ENCODE peak calls at places on chromosomes 16 and 17, in seven cellular contexts. L is cardiac muscle cell, Z is ascending aorta, X is suprapubic skin, O is upper lobe of left lung, B is colonic mucosa, T is uterus. R is an unnamed sample. For H3K4me1 and H3K9me3, the result is how much of the 10 kb centered on the place peaks cover.

GRCh38 chr17:36019423-36019822 is 1.7 kb upstream of the CCL23 start:
- DNase-seq in Z (no peak), X (no peak), O (no peak), B (no peak), L (no peak), T (no peak), R (no peak)

GRCh38 chr17:3657874-3658783 is 10.2 kb downstream of the TAX1BP3 start:
- DNase-seq in B (no peak), L (no peak), T (no peak), Z (no peak), O (no peak), X (no peak), R (no peak)

GRCh38 chr17:28394717-28395116 is 11.3 kb downstream of the SLC46A1 start:
- DNase-seq in Z (no peak), X (no peak), B (no peak), O (no peak), L (peak), T (no peak), R (no peak)

GRCh38 chr17:77371117-77371887 is 230.5 kb downstream of the SEC14L1 start:
- DNase-seq in T (no peak), Z (no peak), O (no peak), X (no peak), B (no peak), L (peak), R (peak)

GRCh38 chr16:54193656-54194007 is 93.0 kb downstream of the IRX3 start:
- DNase-seq in T (peak), Z (no peak), B (peak), X (peak), L (peak), O (peak), R (peak)

GRCh38 chr16:4362476-4363250 is 9.0 kb upstream of the VASN start:
- DNase-seq in L (no peak), Z (no peak), X (no peak), B (no peak), T (no peak), O (no peak), R (no peak)

GRCh38 chr16:31141489-31142108 is 6.1 kb upstream of the PRSS8 start:
- DNase-seq in Z (peak), B (peak), T (peak), L (no peak), X (no peak), O (peak), R (peak)

GRCh38 chr16:27273670-27274522 is 5.3 kb upstream of the NSMCE1 start:
- DNase-seq in O (no peak), X (no peak), Z (no peak), T (no peak), B (peak), L (no peak), R (no peak)

GRCh38 chr17:60560860-60561257 is 34.8 kb upstream of the APPBP2 start:
- DNase-seq in L (no peak), B (no peak), Z (no peak), X (no peak), O (no peak), T (no peak), R (no peak)

GRCh38 chr17:9343513-9343912 is 232.1 kb downstream of the STX8 start:
- DNase-seq in O (no peak), X (no peak), T (peak), L (peak), Z (no peak), B (no peak), R (no peak)

GRCh38 chr17:3755335-3756030 is 31.8 kb downstream of the HASPIN start:
- DNase-seq in L (no peak), T (no peak), Z (no peak), B (no peak), O (no peak), X (no peak), R (no peak)

GRCh38 chr17:17120294-17120693 is 78.0 kb downstream of the MPRIP start:
- DNase-seq in O (no peak), T (no peak), B (no peak), L (no peak), Z (no peak), X (no peak), R (peak)

GRCh38 chr17:66677201-66677981 is 157.5 kb upstream of the CACNG5 start:
- DNase-seq in B (no peak), X (no peak), T (no peak), O (no peak), Z (no peak), L (peak), R (no peak)

GRCh38 chr16:69476920-69477418 is 52.5 kb downstream of the CYB5B start:
- DNase-seq in L (peak), X (no peak), B (no peak), Z (no peak), O (no peak), T (no peak), R (no peak)

GRCh38 chr16:72508196-72508595 is 336.2 kb upstream of the PMFBP1 start:
- DNase-seq in X (no peak), L (no peak), B (no peak), T (no peak), Z (no peak), O (no peak), R (no peak)

GRCh38 chr17:82740906-82741759 is 5.7 kb downstream of the FN3K start:
- DNase-seq in Z (no peak), X (no peak), L (no peak), B (no peak), T (no peak), O (no peak), R (no peak)

GRCh38 chr17:66829386-66829864 is 5.5 kb upstream of the CACNG5 start:
- DNase-seq in T (peak), X (no peak), O (peak), B (peak), Z (no peak), L (peak), R (peak)

GRCh38 chr17:74840500-74840899 is 19.2 kb downstream of the GRIN2C start:
- DNase-seq in T (no peak), O (no peak), X (no peak), B (no peak), Z (no peak), L (no peak), R (no peak)

GRCh38 chr17:82246365-82247174 is 17.7 kb downstream of the SLC16A3 start:
- DNase-seq in X (no peak), O (no peak), T (peak), B (no peak), Z (no peak), L (peak), R (peak)

GRCh38 chr16:87203060-87203656 is 114.0 kb downstream of the C16orf95 start:
- DNase-seq in Z (no peak), X (no peak), B (peak), O (peak), L (peak), T (peak), R (peak)

GRCh38 chr16:5918553-5919127 is 821.0 kb upstream of the EEF2KMT start:
- DNase-seq in T (no peak), X (no peak), Z (no peak), L (no peak), O (no peak), B (peak), R (no peak)

GRCh38 chr17:4604111-4604644 is 19.8 kb downstream of the SMTNL2 start:
- DNase-seq in O (peak), Z (no peak), B (no peak), T (peak), L (peak), X (no peak), R (peak)

GRCh38 chr17:76462556-76463290 is 4.7 kb upstream of the AANAT start:
- DNase-seq in O (no peak), X (no peak), B (no peak), T (no peak), L (peak), Z (no peak), R (no peak)

GRCh38 chr17:33140413-33141099 is 148.9 kb downstream of the SPACA3 start:
- DNase-seq in L (no peak), B (no peak), T (no peak), Z (no peak), X (no peak), O (no peak), R (no peak)

GRCh38 chr16:74570412-74571301 is 36.3 kb downstream of the GLG1 start:
- DNase-seq in X (no peak), L (no peak), O (no peak), Z (no peak), T (no peak), B (no peak), R (no peak)

GRCh38 chr16:74567901-74568300 is 39.0 kb downstream of the GLG1 start:
- DNase-seq in B (no peak), L (no peak), X (no peak), T (no peak), O (no peak), Z (no peak), R (no peak)

GRCh38 chr16:74573622-74574021 is 33.3 kb downstream of the GLG1 start:
- DNase-seq in O (no peak), L (no peak), B (no peak), T (no peak), X (no peak), Z (no peak), R (no peak)

GRCh38 chr16:74565378-74565777 is 41.5 kb downstream of the GLG1 start:
- DNase-seq in L (no peak), O (no peak), B (no peak), X (no peak), T (no peak), Z (no peak), R (no peak)

DNA sequence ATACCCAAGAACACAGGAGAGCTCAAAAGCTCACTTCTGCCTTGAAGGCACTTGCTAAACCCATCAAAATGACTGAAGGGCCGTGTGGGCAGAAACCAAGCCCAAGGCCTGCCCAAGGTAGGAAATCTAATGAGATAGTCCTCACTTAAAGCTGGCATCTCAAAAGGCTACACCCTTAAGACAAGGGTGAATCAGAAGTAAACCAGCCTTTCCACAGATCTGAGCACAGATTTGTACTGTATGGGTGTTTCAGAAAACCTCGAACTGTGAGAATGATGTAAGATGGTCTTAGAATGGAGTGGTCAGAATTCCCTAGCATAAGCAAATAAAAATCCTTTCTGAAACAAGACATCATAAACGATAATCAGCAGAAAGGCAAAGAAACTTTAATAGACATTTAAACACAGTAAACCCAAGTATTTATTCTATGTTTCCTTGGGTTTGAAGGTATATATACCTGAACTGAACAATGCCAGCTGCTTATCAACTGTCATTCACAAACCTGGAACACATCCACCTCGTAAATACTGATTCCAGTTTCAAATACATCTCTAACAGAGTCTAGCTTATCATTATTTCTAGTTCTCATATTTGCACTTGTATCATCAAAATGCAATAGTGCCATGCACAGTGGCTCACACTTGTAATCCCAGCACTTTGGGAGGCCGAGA is 37.8 kb downstream of the GLG1 start:
- DNase-seq in B (no peak), Z (no peak), X (no peak), L (peak), T (no peak), O (no peak), R (no peak)
- H3K27ac ChIP-seq in B (no peak), Z (no peak), X (no peak), L (no peak), T (no peak), O (no peak), R (no peak)

GRCh38 chr16:79083879-79084278 is 516.7 kb downstream of the MAF start:
- DNase-seq in Z (no peak), B (no peak), T (no peak), L (no peak), O (no peak), X (no peak), R (no peak)
- H3K4me1 ChIP-seq in Z (under half), B (under half), T (under half), L (under half), O (under half), X (under half), R (under half)

DNA sequence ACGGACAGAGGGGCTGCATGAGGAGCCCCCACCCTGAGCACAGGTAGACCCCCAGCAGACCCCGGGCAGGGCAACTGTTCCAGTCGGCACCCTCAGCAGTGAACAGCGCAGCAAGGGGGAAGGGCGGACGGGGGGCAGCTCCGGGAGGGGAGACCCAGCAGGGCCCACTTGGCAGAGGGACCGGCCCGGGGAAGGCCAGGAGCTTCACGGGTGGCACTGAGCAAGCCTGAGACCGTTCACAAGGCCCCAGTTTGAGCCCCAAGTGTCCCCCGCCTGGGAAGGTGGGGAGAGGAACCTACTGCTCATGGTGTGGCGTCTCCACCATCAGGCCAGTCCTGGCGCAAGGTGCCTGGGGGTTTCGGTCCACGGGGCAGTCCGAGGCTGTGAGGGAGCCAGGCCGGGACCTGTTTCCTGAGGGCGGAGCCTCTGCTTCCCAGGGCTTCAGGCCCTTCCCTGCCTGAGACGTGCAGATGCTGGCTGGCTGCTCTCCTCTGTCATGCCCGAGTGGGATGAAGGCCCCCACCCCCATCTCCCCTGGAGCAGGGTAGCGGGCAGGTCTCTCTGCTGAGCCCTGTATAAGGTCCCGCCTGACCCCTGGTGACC is 54.4 kb upstream of the GNG13 start:
- DNase-seq in T (no peak), B (no peak), L (no peak), X (no peak), Z (no peak), O (no peak), R (peak)
- H3K9me3 ChIP-seq in T (under half), B (under half), L (under half), X (under half), Z (under half), O (under half), R (under half)

GRCh38 chr16:68296291-68296690 is 14.5 kb downstream of the SLC7A6OS start:
- DNase-seq in T (no peak), O (no peak), B (no peak), L (no peak), X (no peak), Z (no peak), R (no peak)
- H3K27ac ChIP-seq in T (no peak), O (no peak), B (no peak), L (no peak), X (no peak), Z (no peak), R (peak)

GRCh38 chr16:49588061-49588460 is 214.5 kb downstream of the C16orf78 start:
- DNase-seq in B (no peak), L (no peak), X (peak), O (peak), T (no peak), Z (no peak), R (no peak)
- H3K4me1 ChIP-seq in B (under half), L (under half), X (under half), O (under half), T (under half), Z (under half), R (under half)

DNA sequence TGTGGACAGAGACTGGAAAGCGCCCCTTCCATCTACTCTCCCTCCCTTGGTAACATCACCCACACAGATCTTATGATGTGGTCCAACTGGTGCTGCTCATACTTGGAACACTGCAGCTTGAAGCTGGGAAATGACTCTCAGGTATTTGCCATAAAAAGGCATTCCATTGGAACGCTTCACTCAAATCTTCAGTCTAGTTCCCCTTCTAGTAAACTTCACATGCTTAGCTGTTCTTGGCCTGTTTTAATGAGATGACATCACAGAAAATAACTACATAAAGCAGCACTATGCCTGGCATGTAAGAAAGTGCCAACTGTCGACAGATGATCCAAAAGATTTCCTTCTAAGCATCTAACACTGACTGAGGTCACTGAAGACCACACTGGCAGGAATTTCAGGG is 9.3 kb downstream of the ZNF263 start:
- DNase-seq in T (no peak), X (no peak), L (no peak), Z (no peak), O (no peak), B (no peak), R (no peak)
- H3K9me3 ChIP-seq in T (under half), X (half or more), L (under half), Z (half or more), O (half or more), B (under half), R (half or more)

DNA sequence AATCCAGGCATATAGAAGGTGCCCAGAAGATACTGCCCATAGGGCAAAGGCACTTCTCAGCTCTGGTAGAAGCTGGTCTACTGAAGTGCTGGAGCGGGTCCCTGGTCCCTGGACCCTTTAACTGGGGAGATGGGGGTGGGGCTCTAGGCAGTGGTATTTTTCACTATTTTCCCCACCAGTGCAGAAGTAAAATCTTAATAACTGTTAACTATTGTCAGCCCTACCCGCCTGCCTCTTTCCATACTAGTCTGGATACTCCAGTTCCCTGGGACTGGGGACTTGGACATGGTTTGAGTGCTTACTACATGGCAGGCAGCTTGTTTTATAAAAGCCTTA is 24.6 kb downstream of the IGF2BP1 start:
- DNase-seq in L (no peak), X (peak), O (no peak), T (no peak), B (no peak), Z (no peak), R (no peak)
- H3K27ac ChIP-seq in L (peak), X (no peak), O (no peak), T (no peak), B (no peak), Z (no peak), R (no peak)

DNA sequence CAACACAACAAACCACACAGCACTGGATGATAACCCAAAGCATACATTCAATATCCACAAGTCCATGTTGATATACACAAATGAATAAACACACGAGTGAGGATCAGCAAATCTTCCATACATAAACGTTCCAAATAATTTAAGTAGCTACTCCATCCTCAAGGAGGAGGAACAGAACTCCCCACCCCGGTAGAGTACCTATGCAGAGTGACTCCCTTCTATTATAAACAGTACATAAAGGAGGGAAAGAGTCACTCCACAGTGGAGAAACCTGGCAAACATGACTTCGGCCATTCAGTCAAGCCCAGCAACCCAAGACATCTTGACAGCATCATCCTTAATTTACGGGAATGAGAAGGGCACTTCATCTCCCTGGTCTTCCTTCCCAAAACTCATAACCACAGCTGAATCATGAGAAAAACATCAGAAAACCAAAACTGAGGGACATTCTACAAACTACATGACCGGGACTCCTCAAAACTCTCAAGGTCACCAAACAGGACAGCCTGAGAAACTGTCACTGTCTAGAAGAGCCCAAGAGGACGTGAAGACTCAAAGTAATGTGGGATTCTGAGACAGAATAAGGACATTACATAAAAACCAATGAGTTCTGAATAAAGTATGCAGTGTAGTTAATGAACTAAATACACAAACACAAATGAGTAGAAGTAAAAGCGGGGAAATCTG is 5.6 kb downstream of the USP22 start:
- DNase-seq in O (no peak), Z (no peak), T (no peak), X (no peak), B (no peak), L (no peak), R (no peak)
- H3K4me1 ChIP-seq in O (half or more), Z (under half), T (under half), X (half or more), B (under half), L (half or more), R (half or more)